ENCODE peak calls at places on chromosomes 12 and 14, in five cellular contexts. One of them, this sample, is unnamed. For H3K27me3, the result is how much of the 10 kb centered on the place peaks cover.

GRCh38 chr12:89263874-89264273 is 88.4 kb downstream of the DUSP6 start:
- DNase-seq in NT2/D1: no peak
- DNase-seq in testis: no peak
- DNase-seq in lower lobe of right lung: no peak
- DNase-seq in CD8-positive, alpha-beta memory T cell: no peak
- DNase-seq in this sample: no peak

GRCh38 chr12:9378430-9378835 is 170.2 kb upstream of the PZP start:
- DNase-seq in CD8-positive, alpha-beta memory T cell: no peak
- DNase-seq in testis: peak
- DNase-seq in NT2/D1: peak
- DNase-seq in lower lobe of right lung: no peak
- DNase-seq in this sample: peak

GRCh38 chr12:130086248-130086647 is 76.0 kb upstream of the FZD10 start:
- DNase-seq in lower lobe of right lung: no peak
- DNase-seq in NT2/D1: no peak
- DNase-seq in CD8-positive, alpha-beta memory T cell: no peak
- DNase-seq in testis: no peak
- DNase-seq in this sample: no peak

GRCh38 chr14:48614003-48614402 is 938.6 kb upstream of the MDGA2 start:
- DNase-seq in NT2/D1: no peak
- DNase-seq in CD8-positive, alpha-beta memory T cell: no peak
- DNase-seq in lower lobe of right lung: no peak
- DNase-seq in testis: no peak
- DNase-seq in this sample: no peak

GRCh38 chr14:69323266-69323966 is 63.5 kb downstream of the GALNT16 start:
- DNase-seq in NT2/D1: no peak
- DNase-seq in CD8-positive, alpha-beta memory T cell: no peak
- DNase-seq in testis: no peak
- DNase-seq in lower lobe of right lung: no peak
- DNase-seq in this sample: no peak

GRCh38 chr12:39378346-39378745 is 64.6 kb downstream of the KIF21A start:
- DNase-seq in CD8-positive, alpha-beta memory T cell: no peak
- DNase-seq in testis: no peak
- DNase-seq in lower lobe of right lung: no peak
- DNase-seq in NT2/D1: no peak
- DNase-seq in this sample: no peak

GRCh38 chr12:62799126-62799736 is 135.7 kb downstream of the PPM1H start:
- DNase-seq in lower lobe of right lung: no peak
- DNase-seq in NT2/D1: peak
- DNase-seq in CD8-positive, alpha-beta memory T cell: peak
- DNase-seq in testis: peak
- DNase-seq in this sample: peak

GRCh38 chr14:105853089-105853906 is 326.9 kb downstream of the TMEM121 start:
- DNase-seq in testis: peak
- DNase-seq in lower lobe of right lung: peak
- DNase-seq in CD8-positive, alpha-beta memory T cell: no peak
- DNase-seq in NT2/D1: no peak
- DNase-seq in this sample: no peak

GRCh38 chr12:112182499-112182898 is 57.1 kb downstream of the TRAFD1 start:
- DNase-seq in NT2/D1: no peak
- DNase-seq in lower lobe of right lung: no peak
- DNase-seq in CD8-positive, alpha-beta memory T cell: no peak
- DNase-seq in testis: peak
- DNase-seq in this sample: no peak

GRCh38 chr12:685388-685787 is 22.1 kb upstream of the NINJ2 start:
- DNase-seq in NT2/D1: no peak
- DNase-seq in lower lobe of right lung: no peak
- DNase-seq in testis: peak
- DNase-seq in CD8-positive, alpha-beta memory T cell: peak
- DNase-seq in this sample: peak

GRCh38 chr14:53979747-53980642 is 23.4 kb upstream of the BMP4 start:
- DNase-seq in testis: no peak
- DNase-seq in lower lobe of right lung: no peak
- DNase-seq in CD8-positive, alpha-beta memory T cell: no peak
- DNase-seq in NT2/D1: no peak
- DNase-seq in this sample: no peak

GRCh38 chr12:85872497-85873091 is 1.5 kb upstream of the NTS start:
- DNase-seq in NT2/D1: peak
- DNase-seq in CD8-positive, alpha-beta memory T cell: no peak
- DNase-seq in testis: no peak
- DNase-seq in lower lobe of right lung: no peak
- DNase-seq in this sample: peak

GRCh38 chr12:110680032-110680431 is 8.9 kb downstream of the HVCN1 start:
- DNase-seq in testis: no peak
- DNase-seq in lower lobe of right lung: no peak
- DNase-seq in NT2/D1: no peak
- DNase-seq in CD8-positive, alpha-beta memory T cell: no peak
- DNase-seq in this sample: peak

GRCh38 chr14:57930241-57930975 is 64.5 kb upstream of the SLC35F4 start:
- DNase-seq in testis: no peak
- DNase-seq in NT2/D1: no peak
- DNase-seq in lower lobe of right lung: no peak
- DNase-seq in CD8-positive, alpha-beta memory T cell: no peak
- DNase-seq in this sample: no peak

GRCh38 chr12:109900752-109901580 is 892 bp downstream of the TCHP start:
- DNase-seq in lower lobe of right lung: no peak
- DNase-seq in CD8-positive, alpha-beta memory T cell: no peak
- DNase-seq in NT2/D1: peak
- DNase-seq in testis: no peak
- DNase-seq in this sample: no peak

GRCh38 chr12:1918081-1918874 is at the start of gene CACNA2D4:
- DNase-seq in testis: peak
- DNase-seq in CD8-positive, alpha-beta memory T cell: no peak
- DNase-seq in NT2/D1: peak
- DNase-seq in lower lobe of right lung: peak
- DNase-seq in this sample: no peak

GRCh38 chr12:94872007-94872653 is 131.4 kb downstream of the NDUFA12 start:
- DNase-seq in CD8-positive, alpha-beta memory T cell: no peak
- DNase-seq in NT2/D1: no peak
- DNase-seq in lower lobe of right lung: no peak
- DNase-seq in testis: no peak
- DNase-seq in this sample: peak

GRCh38 chr12:89933911-89934310 is 225.3 kb upstream of the ATP2B1 start:
- DNase-seq in lower lobe of right lung: no peak
- DNase-seq in testis: no peak
- DNase-seq in CD8-positive, alpha-beta memory T cell: no peak
- DNase-seq in NT2/D1: no peak
- DNase-seq in this sample: no peak

GRCh38 chr14:88614218-88614907 is 51.5 kb downstream of the ZC3H14 start:
- DNase-seq in CD8-positive, alpha-beta memory T cell: no peak
- DNase-seq in testis: no peak
- DNase-seq in NT2/D1: no peak
- DNase-seq in lower lobe of right lung: no peak
- DNase-seq in this sample: peak

GRCh38 chr14:104520620-104521410 is 58.7 kb upstream of the C14orf180 start:
- DNase-seq in NT2/D1: no peak
- DNase-seq in CD8-positive, alpha-beta memory T cell: no peak
- DNase-seq in lower lobe of right lung: no peak
- DNase-seq in testis: no peak
- DNase-seq in this sample: no peak

GRCh38 chr12:83954939-83955601 is 957.5 kb downstream of the SLC6A15 start:
- DNase-seq in NT2/D1: peak
- DNase-seq in lower lobe of right lung: no peak
- DNase-seq in testis: peak
- DNase-seq in CD8-positive, alpha-beta memory T cell: no peak
- DNase-seq in this sample: peak

GRCh38 chr12:124681779-124682391 is 114.5 kb upstream of the NCOR2 start:
- DNase-seq in CD8-positive, alpha-beta memory T cell: no peak
- DNase-seq in lower lobe of right lung: no peak
- DNase-seq in testis: no peak
- DNase-seq in NT2/D1: no peak
- DNase-seq in this sample: peak

GRCh38 chr14:65210118-65210826 is 108.0 kb upstream of the MAX start:
- DNase-seq in testis: no peak
- DNase-seq in CD8-positive, alpha-beta memory T cell: no peak
- DNase-seq in NT2/D1: no peak
- DNase-seq in lower lobe of right lung: no peak
- DNase-seq in this sample: no peak

GRCh38 chr14:65208548-65208947 is 106.2 kb upstream of the MAX start:
- DNase-seq in CD8-positive, alpha-beta memory T cell: no peak
- DNase-seq in testis: no peak
- DNase-seq in NT2/D1: no peak
- DNase-seq in lower lobe of right lung: no peak
- DNase-seq in this sample: no peak

GRCh38 chr14:65210827-65211192 is 108.5 kb upstream of the MAX start:
- DNase-seq in lower lobe of right lung: no peak
- DNase-seq in NT2/D1: no peak
- DNase-seq in testis: no peak
- DNase-seq in CD8-positive, alpha-beta memory T cell: no peak
- DNase-seq in this sample: no peak

GRCh38 chr14:65213316-65213715 is 111.0 kb upstream of the MAX start:
- DNase-seq in CD8-positive, alpha-beta memory T cell: no peak
- DNase-seq in testis: no peak
- DNase-seq in lower lobe of right lung: no peak
- DNase-seq in NT2/D1: peak
- DNase-seq in this sample: no peak

GRCh38 chr14:65211341-65211987 is 109.1 kb upstream of the MAX start:
- DNase-seq in testis: no peak
- DNase-seq in lower lobe of right lung: no peak
- DNase-seq in CD8-positive, alpha-beta memory T cell: no peak
- DNase-seq in NT2/D1: no peak
- DNase-seq in this sample: peak
- H3K4me3 ChIP-seq in testis: no peak
- H3K4me3 ChIP-seq in lower lobe of right lung: no peak
- H3K4me3 ChIP-seq in CD8-positive, alpha-beta memory T cell: no peak
- H3K4me3 ChIP-seq in NT2/D1: no peak
- H3K4me3 ChIP-seq in this sample: no peak

GRCh38 chr12:65822732-65823480 is 1.4 kb upstream of the HMGA2 start:
- DNase-seq in lower lobe of right lung: no peak
- DNase-seq in CD8-positive, alpha-beta memory T cell: no peak
- DNase-seq in testis: no peak
- DNase-seq in NT2/D1: no peak
- DNase-seq in this sample: peak

GRCh38 chr12:65818454-65819382 is 5.6 kb upstream of the HMGA2 start:
- DNase-seq in CD8-positive, alpha-beta memory T cell: no peak
- DNase-seq in NT2/D1: no peak
- DNase-seq in testis: no peak
- DNase-seq in lower lobe of right lung: no peak
- DNase-seq in this sample: peak

GRCh38 chr12:65823481-65824313 is 586 bp upstream of the HMGA2 start:
- DNase-seq in NT2/D1: no peak
- DNase-seq in CD8-positive, alpha-beta memory T cell: no peak
- DNase-seq in testis: peak
- DNase-seq in lower lobe of right lung: peak
- DNase-seq in this sample: peak

GRCh38 chr12:65824314-65824563 is at the start of gene HMGA2:
- DNase-seq in CD8-positive, alpha-beta memory T cell: no peak
- DNase-seq in testis: no peak
- DNase-seq in NT2/D1: no peak
- DNase-seq in lower lobe of right lung: peak
- DNase-seq in this sample: no peak

GRCh38 chr12:65821336-65821735 is 2.9 kb upstream of the HMGA2 start:
- DNase-seq in NT2/D1: no peak
- DNase-seq in CD8-positive, alpha-beta memory T cell: no peak
- DNase-seq in lower lobe of right lung: no peak
- DNase-seq in testis: no peak
- DNase-seq in this sample: peak
- H3K27me3 ChIP-seq in NT2/D1: under half
- H3K27me3 ChIP-seq in CD8-positive, alpha-beta memory T cell: under half
- H3K27me3 ChIP-seq in lower lobe of right lung: half or more
- H3K27me3 ChIP-seq in testis: under half
- H3K27me3 ChIP-seq in this sample: under half

GRCh38 chr12:3836641-3837040 is 36.6 kb downstream of the PARP11 start:
- DNase-seq in NT2/D1: no peak
- DNase-seq in testis: no peak
- DNase-seq in lower lobe of right lung: no peak
- DNase-seq in CD8-positive, alpha-beta memory T cell: no peak
- DNase-seq in this sample: no peak

GRCh38 chr12:3838065-3838464 is 35.1 kb downstream of the PARP11 start:
- DNase-seq in lower lobe of right lung: no peak
- DNase-seq in CD8-positive, alpha-beta memory T cell: no peak
- DNase-seq in NT2/D1: no peak
- DNase-seq in testis: no peak
- DNase-seq in this sample: no peak

GRCh38 chr12:3842517-3842916 is 30.7 kb downstream of the PARP11 start:
- DNase-seq in testis: no peak
- DNase-seq in CD8-positive, alpha-beta memory T cell: no peak
- DNase-seq in NT2/D1: no peak
- DNase-seq in lower lobe of right lung: no peak
- DNase-seq in this sample: no peak

GRCh38 chr12:3837049-3837448 is 36.1 kb downstream of the PARP11 start:
- DNase-seq in NT2/D1: peak
- DNase-seq in CD8-positive, alpha-beta memory T cell: no peak
- DNase-seq in lower lobe of right lung: no peak
- DNase-seq in testis: no peak
- DNase-seq in this sample: no peak

GRCh38 chr12:3841783-3842182 is 31.4 kb downstream of the PARP11 start:
- DNase-seq in NT2/D1: no peak
- DNase-seq in lower lobe of right lung: no peak
- DNase-seq in testis: peak
- DNase-seq in CD8-positive, alpha-beta memory T cell: no peak
- DNase-seq in this sample: no peak
- H3K4me3 ChIP-seq in NT2/D1: no peak
- H3K4me3 ChIP-seq in lower lobe of right lung: no peak
- H3K4me3 ChIP-seq in testis: no peak
- H3K4me3 ChIP-seq in CD8-positive, alpha-beta memory T cell: no peak
- H3K4me3 ChIP-seq in this sample: no peak

GRCh38 chr12:120062976-120063579 is 53.5 kb downstream of the RAB35 start:
- DNase-seq in testis: no peak
- DNase-seq in CD8-positive, alpha-beta memory T cell: no peak
- DNase-seq in lower lobe of right lung: no peak
- DNase-seq in NT2/D1: no peak
- DNase-seq in this sample: peak
- H3K27me3 ChIP-seq in testis: under half
- H3K27me3 ChIP-seq in CD8-positive, alpha-beta memory T cell: under half
- H3K27me3 ChIP-seq in lower lobe of right lung: under half
- H3K27me3 ChIP-seq in NT2/D1: under half
- H3K27me3 ChIP-seq in this sample: under half

GRCh38 chr12:6615802-6616201 is 8.6 kb upstream of the CHD4 start:
- DNase-seq in CD8-positive, alpha-beta memory T cell: no peak
- DNase-seq in NT2/D1: no peak
- DNase-seq in lower lobe of right lung: no peak
- DNase-seq in testis: no peak
- DNase-seq in this sample: no peak

GRCh38 chr12:6626654-6627283 is 9.0 kb downstream of the LPAR5 start:
- DNase-seq in lower lobe of right lung: no peak
- DNase-seq in NT2/D1: no peak
- DNase-seq in testis: no peak
- DNase-seq in CD8-positive, alpha-beta memory T cell: no peak
- DNase-seq in this sample: no peak

GRCh38 chr12:6618483-6618882 is 11.3 kb upstream of the CHD4 start:
- DNase-seq in lower lobe of right lung: no peak
- DNase-seq in NT2/D1: no peak
- DNase-seq in testis: no peak
- DNase-seq in CD8-positive, alpha-beta memory T cell: no peak
- DNase-seq in this sample: no peak

GRCh38 chr12:6620137-6620884 is 13.1 kb upstream of the CHD4 start:
- DNase-seq in lower lobe of right lung: peak
- DNase-seq in CD8-positive, alpha-beta memory T cell: no peak
- DNase-seq in NT2/D1: no peak
- DNase-seq in testis: peak
- DNase-seq in this sample: no peak

DNA sequence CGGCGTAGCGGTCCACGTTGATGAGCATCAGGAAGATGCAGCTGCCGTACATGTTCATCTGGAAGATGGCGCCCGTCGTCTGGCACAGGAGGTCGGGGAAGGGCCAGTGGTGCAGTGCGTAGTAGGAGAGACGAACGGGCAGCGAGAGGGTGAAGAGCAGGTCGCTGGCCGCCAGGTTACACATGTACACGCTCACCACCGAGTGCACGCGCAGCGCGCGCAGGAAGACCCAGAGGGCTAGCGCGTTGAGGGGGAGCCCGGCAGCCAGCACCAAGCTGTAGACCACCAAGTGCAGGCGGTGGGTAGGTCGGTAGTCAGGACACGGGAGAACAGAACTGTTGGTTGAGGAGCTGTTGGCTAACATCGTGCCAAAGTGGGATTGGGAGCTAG is 13.7 kb upstream of the CHD4 start:
- DNase-seq in lower lobe of right lung: no peak
- DNase-seq in CD8-positive, alpha-beta memory T cell: no peak
- DNase-seq in testis: no peak
- DNase-seq in NT2/D1: no peak
- DNase-seq in this sample: no peak
- H3K4me3 ChIP-seq in lower lobe of right lung: peak
- H3K4me3 ChIP-seq in CD8-positive, alpha-beta memory T cell: no peak
- H3K4me3 ChIP-seq in testis: peak
- H3K4me3 ChIP-seq in NT2/D1: no peak
- H3K4me3 ChIP-seq in this sample: no peak

This sample was measured in bronchial epithelial cell.